ENCODE peak calls at places on chromosomes 11 and 22, in ten cellular contexts. Q is IMR-90, V is AG04450, U is cardiac muscle cell, P is WTC11, G is nephron progenitor cell, R is MCF 10A, C is CD14-positive monocyte, I is AG10803, J is glutamatergic neuron. N is an unnamed sample.

GRCh38 chr11:78262710-78263109 is 74.0 kb downstream of the USP35 start:
- DNase-seq in U (no peak), C (no peak), Q (peak), R (no peak), J (no peak), I (no peak), P (no peak), V (no peak), G (no peak), N (no peak)

GRCh38 chr11:114219559-114220349 is 76.4 kb upstream of the NNMT start:
- DNase-seq in U (peak), I (no peak), V (no peak), C (no peak), P (no peak), J (no peak), R (peak), G (no peak), Q (peak), N (no peak)

GRCh38 chr11:95338430-95338991 is 107.5 kb upstream of the SESN3 start:
- DNase-seq in U (peak), G (no peak), P (no peak), C (no peak), R (no peak), Q (peak), J (no peak), V (no peak), I (peak), N (no peak)

GRCh38 chr11:75563501-75563977 is 1.5 kb downstream of the SERPINH1 start:
- DNase-seq in G (no peak), P (no peak), Q (no peak), J (no peak), U (no peak), I (no peak), V (no peak), R (no peak), C (no peak), N (no peak)

GRCh38 chr22:31244044-31244942 is 32.2 kb downstream of the LIMK2 start:
- DNase-seq in V (peak), G (peak), R (peak), C (no peak), P (peak), I (peak), U (peak), J (no peak), Q (peak), N (no peak)

GRCh38 chr11:32005786-32006406 is 85.0 kb upstream of the RCN1 start:
- DNase-seq in P (no peak), G (no peak), V (no peak), C (no peak), Q (peak), R (peak), I (peak), U (no peak), J (no peak), N (no peak)

GRCh38 chr22:30205281-30206115 is 41.1 kb downstream of the LIF start:
- DNase-seq in C (peak), I (peak), V (peak), P (no peak), G (no peak), Q (peak), U (no peak), J (no peak), R (peak), N (no peak)

GRCh38 chr22:44338183-44338812 is 25.5 kb upstream of the SHISAL1 start:
- DNase-seq in R (peak), G (no peak), P (no peak), U (no peak), Q (no peak), J (no peak), V (no peak), I (no peak), C (no peak), N (no peak)

GRCh38 chr11:23991140-23991539 is 505.7 kb upstream of the LUZP2 start:
- DNase-seq in U (no peak), C (no peak), P (no peak), Q (peak), G (no peak), J (no peak), R (no peak), V (peak), I (peak), N (no peak)

GRCh38 chr22:38240734-38241252 is 32.0 kb downstream of the TMEM184B start:
- DNase-seq in Q (peak), P (peak), U (peak), C (no peak), R (peak), G (no peak), J (peak), I (peak), V (peak), N (no peak)

GRCh38 chr11:128021304-128022006 is 565.9 kb downstream of the ETS1 start:
- DNase-seq in R (peak), I (peak), C (no peak), V (no peak), J (peak), G (peak), Q (no peak), P (peak), U (peak), N (no peak)

GRCh38 chr11:14974021-14974698 is 2.0 kb upstream of the CALCA start:
- DNase-seq in V (no peak), Q (no peak), U (peak), P (peak), G (peak), J (peak), R (no peak), I (no peak), C (no peak), N (no peak)

GRCh38 chr11:58576792-58577440 is 1.3 kb upstream of the LPXN start:
- DNase-seq in Q (peak), I (peak), J (no peak), G (no peak), R (peak), V (no peak), U (no peak), P (no peak), C (no peak), N (no peak)

GRCh38 chr11:72349616-72350218 is 84.6 kb downstream of the CLPB start:
- DNase-seq in I (no peak), J (peak), R (no peak), C (no peak), G (no peak), U (no peak), V (no peak), P (no peak), Q (no peak), N (no peak)

GRCh38 chr11:126268361-126268707 is 361 bp downstream of the SRPRA start:
- DNase-seq in P (no peak), I (no peak), V (no peak), R (no peak), G (peak), Q (no peak), C (no peak), J (no peak), U (no peak), N (no peak)

GRCh38 chr11:57458410-57459111 is 1.8 kb upstream of the RTN4RL2 start:
- DNase-seq in I (no peak), J (peak), R (peak), C (no peak), Q (peak), U (peak), V (no peak), G (peak), P (peak), N (peak)

GRCh38 chr11:123838659-123839058 is 32.5 kb upstream of the OR6M1 start:
- DNase-seq in I (no peak), Q (no peak), V (no peak), C (no peak), J (no peak), G (no peak), R (peak), U (no peak), P (no peak), N (no peak)

GRCh38 chr11:313787-314547 is at the start of gene IFITM1:
- DNase-seq in J (no peak), P (no peak), C (no peak), V (peak), I (peak), Q (peak), R (peak), G (no peak), U (peak), N (no peak)

GRCh38 chr11:124108158-124108557 is 7.1 kb upstream of the VWA5A start:
- DNase-seq in J (no peak), P (peak), I (no peak), U (peak), Q (peak), C (no peak), V (no peak), G (no peak), R (peak), N (no peak)

GRCh38 chr11:68408512-68408911 is 52.0 kb upstream of the PPP6R3 start:
- DNase-seq in J (no peak), G (no peak), R (no peak), U (no peak), I (no peak), C (no peak), P (no peak), V (no peak), Q (no peak), N (no peak)

GRCh38 chr22:27105142-27106025 is 448.0 kb downstream of the MIAT start:
- DNase-seq in P (no peak), G (no peak), J (no peak), R (peak), Q (peak), U (no peak), C (no peak), V (no peak), I (peak), N (no peak)

GRCh38 chr11:61545341-61545740 is 35.5 kb downstream of the SYT7 start:
- DNase-seq in U (no peak), V (no peak), I (no peak), C (no peak), Q (no peak), J (no peak), R (no peak), P (no peak), G (no peak), N (no peak)
- TF ChIP-seq CTCF in U (peak), V (peak), I (peak), C (no peak), Q (peak), J (peak), R (peak), P (peak), G (no peak), N (peak)

GRCh38 chr22:22103078-22103593 is 120.5 kb upstream of the TOP3B start:
- DNase-seq in J (peak), P (peak), G (peak), Q (no peak), I (no peak), U (no peak), R (peak), C (no peak), V (no peak), N (no peak)
- TF ChIP-seq CTCF in J (peak), P (peak), G (peak), Q (peak), I (peak), U (peak), R (peak), C (peak), V (peak), N (peak)

DNA sequence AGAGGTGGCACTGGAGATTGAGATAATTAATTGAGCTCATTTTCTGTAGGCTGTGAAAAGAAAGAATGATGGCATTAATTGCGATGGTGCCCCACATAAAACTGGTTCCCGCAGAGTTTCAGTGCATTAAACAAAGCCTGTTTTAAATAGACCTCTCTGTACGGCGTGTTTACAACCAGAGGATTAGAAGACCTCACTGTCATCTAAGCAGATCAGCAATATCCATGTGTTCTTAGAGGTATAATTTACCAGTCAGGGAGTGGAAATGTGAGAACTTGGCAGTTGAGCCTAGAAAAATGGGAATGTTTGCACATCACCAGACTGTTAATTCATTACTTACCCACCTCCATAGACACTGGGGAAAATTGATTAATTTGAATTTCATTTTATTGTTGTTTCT is 16.1 kb downstream of the POLA2 start:
- DNase-seq in P (no peak), G (no peak), C (no peak), R (no peak), Q (no peak), V (no peak), J (no peak), U (no peak), I (no peak), N (no peak)
- TF ChIP-seq CTCF in P (no peak), G (no peak), C (no peak), R (no peak), Q (no peak), V (no peak), J (no peak), U (no peak), I (no peak), N (no peak)

GRCh38 chr22:19889951-19890350 is 35.3 kb upstream of the GNB1L start:
- DNase-seq in P (no peak), I (no peak), J (no peak), U (no peak), V (no peak), Q (no peak), R (no peak), C (no peak), G (no peak), N (no peak)

GRCh38 chr22:19892249-19892879 is 37.7 kb upstream of the GNB1L start:
- DNase-seq in J (no peak), R (peak), I (no peak), V (no peak), G (peak), P (no peak), Q (peak), C (no peak), U (no peak), N (no peak)

GRCh38 chr22:19890502-19891349 is 36.1 kb upstream of the GNB1L start:
- DNase-seq in Q (no peak), R (no peak), V (no peak), G (no peak), P (no peak), J (no peak), C (no peak), I (no peak), U (no peak), N (no peak)

GRCh38 chr22:19892925-19893324 is 38.3 kb upstream of the GNB1L start:
- DNase-seq in R (no peak), J (no peak), C (no peak), I (no peak), V (no peak), Q (peak), U (no peak), G (peak), P (no peak), N (no peak)

DNA sequence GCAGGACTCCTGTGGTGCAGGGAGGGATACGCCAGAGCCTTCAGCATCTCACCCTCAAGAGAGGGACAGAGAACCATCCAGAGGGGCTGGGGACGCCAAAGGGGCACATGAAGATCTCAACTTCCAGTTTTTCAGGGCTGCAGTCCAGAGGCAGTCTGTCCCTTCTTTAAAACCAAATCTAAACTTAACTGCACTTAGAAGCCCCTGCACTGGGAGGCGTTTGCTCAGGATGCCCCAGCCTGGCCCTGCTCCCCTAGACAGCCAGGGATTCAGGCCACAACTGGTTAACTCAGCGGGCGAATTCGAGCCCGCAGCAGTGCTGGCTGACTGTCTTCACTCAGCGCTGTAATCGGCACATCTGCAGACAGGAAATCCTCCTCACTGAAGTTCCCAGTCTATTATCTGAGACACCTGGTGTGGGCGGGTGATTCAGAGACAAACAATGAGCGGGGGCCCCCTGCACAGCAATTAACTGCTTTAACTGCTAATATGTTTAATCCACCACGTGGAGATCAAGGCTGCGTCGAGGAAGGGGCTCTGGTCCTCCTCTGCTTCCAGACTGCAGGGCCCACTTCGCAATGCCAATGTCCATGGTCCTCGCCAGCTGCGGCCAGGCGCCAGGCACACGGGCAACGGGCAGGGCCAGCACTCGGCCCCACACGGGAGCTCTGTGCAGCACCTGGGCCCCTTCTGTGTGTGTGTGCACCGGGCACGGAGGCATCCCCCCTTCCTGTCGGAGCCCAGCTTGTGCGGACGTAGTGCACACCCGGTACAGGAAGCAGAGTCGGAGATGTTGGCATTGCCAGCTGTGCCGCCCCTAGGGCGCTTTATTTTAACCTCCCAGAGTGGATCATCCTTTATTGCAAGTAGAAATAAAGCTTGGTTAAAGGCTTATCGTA is 36.9 kb upstream of the GNB1L start:
- DNase-seq in Q (peak), C (no peak), J (no peak), G (no peak), U (no peak), R (peak), I (peak), P (peak), V (peak), N (no peak)
- TF ChIP-seq CTCF in Q (no peak), C (no peak), J (no peak), G (no peak), U (no peak), R (no peak), I (no peak), P (no peak), V (no peak), N (no peak)

GRCh38 chr11:67283490-67283963 is 5.6 kb upstream of the ANKRD13D start:
- DNase-seq in Q (no peak), V (no peak), U (no peak), C (peak), G (no peak), J (no peak), P (no peak), R (no peak), I (no peak), N (no peak)

GRCh38 chr11:67286621-67287333 is 2.3 kb upstream of the ANKRD13D start:
- DNase-seq in J (no peak), U (no peak), C (peak), P (no peak), V (no peak), R (no peak), Q (no peak), G (no peak), I (no peak), N (no peak)

GRCh38 chr11:67287355-67288197 is 1.5 kb upstream of the ANKRD13D start:
- DNase-seq in U (no peak), Q (no peak), G (no peak), P (no peak), J (no peak), V (no peak), C (no peak), R (no peak), I (no peak), N (no peak)

GRCh38 chr11:67284811-67285540 is 4.1 kb upstream of the ANKRD13D start:
- DNase-seq in R (no peak), P (no peak), G (no peak), Q (no peak), C (no peak), I (no peak), U (no peak), J (no peak), V (no peak), N (no peak)

DNA sequence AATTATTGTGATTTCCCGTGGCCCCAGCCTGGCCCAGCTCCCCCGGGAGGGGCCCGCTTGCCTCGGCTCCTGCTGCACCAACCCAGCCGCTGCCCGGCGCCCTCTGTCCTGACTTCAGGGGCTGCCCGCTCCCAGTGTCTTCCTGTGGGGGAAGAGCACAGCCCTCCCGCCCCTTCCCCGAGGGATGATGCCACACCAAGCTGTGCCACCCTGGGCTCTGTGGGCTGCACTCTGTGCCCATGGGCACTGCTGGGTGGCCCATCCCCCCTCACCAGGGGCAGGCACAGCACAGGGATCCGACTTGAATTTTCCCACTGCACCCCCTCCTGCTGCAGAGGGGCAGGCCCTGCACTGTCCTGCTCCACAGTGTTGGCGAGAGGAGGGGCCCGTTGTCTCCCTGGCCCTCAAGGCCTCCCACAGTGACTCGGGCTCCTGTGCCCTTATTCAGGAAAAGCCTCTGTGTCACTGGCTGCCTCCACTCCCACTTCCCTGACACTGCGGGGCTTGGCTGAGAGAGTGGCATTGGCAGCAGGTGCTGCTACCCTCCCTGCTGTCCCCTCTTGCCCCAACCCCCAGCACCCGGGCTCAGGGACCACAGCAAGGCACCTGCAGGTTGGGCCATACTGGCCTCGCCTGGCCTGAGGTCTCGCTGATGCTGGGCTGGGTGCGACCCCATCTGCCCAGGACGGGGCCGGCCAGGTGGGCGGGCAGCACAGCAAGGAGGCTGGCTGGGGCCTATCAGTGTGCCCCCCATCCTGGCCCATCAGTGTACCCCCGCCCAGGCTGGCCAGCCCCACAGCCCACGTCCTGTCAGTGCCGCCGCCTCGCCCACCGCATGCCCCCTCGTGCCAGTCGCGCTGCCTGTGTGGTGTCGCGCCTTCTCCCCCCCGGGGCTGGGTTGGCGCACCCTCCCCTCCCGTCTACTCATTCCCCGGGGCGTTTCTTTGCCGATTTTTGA is 3.3 kb upstream of the ANKRD13D start:
- DNase-seq in I (no peak), P (no peak), J (no peak), Q (no peak), G (no peak), V (no peak), C (no peak), R (no peak), U (no peak), N (no peak)
- TF ChIP-seq CTCF in I (no peak), P (no peak), J (no peak), Q (no peak), G (no peak), V (no peak), C (no peak), R (no peak), U (no peak), N (no peak)

GRCh38 chr11:130674686-130675085 is 226.2 kb downstream of the ADAMTS15 start:
- DNase-seq in U (no peak), V (no peak), I (peak), C (no peak), J (no peak), R (no peak), G (no peak), Q (peak), P (no peak), N (no peak)
- TF ChIP-seq CTCF in U (no peak), V (no peak), I (no peak), C (no peak), J (no peak), R (no peak), G (no peak), Q (no peak), P (no peak), N (no peak)

DNA sequence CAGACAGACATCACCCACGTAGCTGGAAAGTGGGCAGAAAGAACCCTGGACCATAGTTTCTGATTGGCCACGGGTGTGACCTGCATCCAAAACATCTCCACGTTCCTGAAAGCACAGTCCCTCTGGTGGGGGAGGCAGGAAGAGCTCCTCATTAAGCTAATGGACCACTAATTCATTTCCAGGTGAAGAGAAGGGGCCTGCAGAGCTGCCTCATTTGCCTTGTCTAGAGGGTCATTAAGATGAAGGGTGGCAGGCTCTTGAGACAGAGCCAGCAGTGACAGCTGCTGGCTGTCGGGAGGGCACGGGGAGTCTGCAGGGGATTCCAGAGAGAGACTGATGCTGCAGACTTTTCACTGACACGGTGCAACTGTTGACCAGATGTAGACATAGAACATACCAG is 149.6 kb upstream of the OPCML start:
- DNase-seq in I (no peak), P (peak), U (peak), V (no peak), J (peak), Q (no peak), R (no peak), C (no peak), G (no peak), N (no peak)
- TF ChIP-seq CTCF in I (no peak), P (no peak), U (no peak), V (no peak), J (peak), Q (no peak), R (no peak), C (no peak), G (peak), N (peak)